ENCODE peak calls at places on chromosome X, in eight cellular contexts. O, H, C, L, X, M, N and A are unnamed samples.

GRCh38 chrX:72569786-72570185 is 2.9 kb downstream of the HDAC8 start:
- DNase-seq in M (no peak), N (peak), L (no peak), H (no peak), C (no peak), X (no peak), O (no peak), A (peak)

GRCh38 chrX:123788744-123789143 is 55.9 kb upstream of the THOC2 start:
- DNase-seq in H (no peak), L (no peak), M (no peak), X (no peak), N (no peak), O (no peak), C (no peak), A (no peak)

GRCh38 chrX:20740443-20740842 is 473.7 kb upstream of the RPS6KA3 start:
- DNase-seq in C (no peak), H (no peak), O (no peak), X (no peak), M (no peak), N (no peak), L (no peak), A (no peak)

GRCh38 chrX:43958529-43958928 is 14.7 kb downstream of the NDP start:
- DNase-seq in C (no peak), N (peak), L (no peak), X (peak), H (no peak), M (no peak), O (peak), A (peak)

GRCh38 chrX:118115948-118116307 is 682 bp downstream of the KLHL13 start:
- DNase-seq in M (no peak), O (no peak), C (no peak), L (no peak), N (no peak), X (no peak), H (no peak), A (no peak)

GRCh38 chrX:120514236-120514635 is 45.1 kb upstream of the LAMP2 start:
- DNase-seq in M (no peak), O (no peak), X (no peak), N (peak), C (no peak), L (no peak), H (no peak), A (no peak)

GRCh38 chrX:40004916-40005289 is 92.9 kb downstream of the BCOR start:
- DNase-seq in X (no peak), N (no peak), C (no peak), L (no peak), O (no peak), H (no peak), M (no peak), A (no peak)

GRCh38 chrX:104864296-104864695 is 298.3 kb downstream of the IL1RAPL2 start:
- DNase-seq in L (no peak), X (no peak), C (no peak), N (no peak), M (no peak), H (no peak), O (no peak), A (no peak)

GRCh38 chrX:100750901-100751300 is 19.0 kb upstream of the SYTL4 start:
- DNase-seq in H (no peak), X (no peak), L (no peak), C (no peak), N (no peak), M (no peak), O (no peak), A (no peak)

GRCh38 chrX:75151828-75152592 is 4.1 kb downstream of the ABCB7 start:
- DNase-seq in N (no peak), H (no peak), L (no peak), M (no peak), X (no peak), C (no peak), O (no peak), A (no peak)

GRCh38 chrX:52934704-52935468 is 23.4 kb downstream of the FAM156A start:
- DNase-seq in M (peak), L (peak), N (peak), C (peak), H (peak), X (peak), O (peak), A (peak)

GRCh38 chrX:114619874-114620273 is 36.0 kb downstream of the HTR2C start:
- DNase-seq in M (no peak), X (no peak), L (peak), H (no peak), N (no peak), C (no peak), O (no peak), A (no peak)

GRCh38 chrX:51144828-51145442 is 187.7 kb upstream of the NUDT10 start:
- DNase-seq in O (no peak), C (no peak), M (peak), L (no peak), H (no peak), X (no peak), N (peak), A (no peak)

GRCh38 chrX:155262970-155263754 is 1.1 kb downstream of the RAB39B start:
- DNase-seq in N (no peak), H (no peak), X (no peak), L (no peak), C (no peak), M (no peak), O (no peak), A (no peak)

GRCh38 chrX:27439771-27440170 is 23.4 kb downstream of the PPP4R3C start:
- DNase-seq in X (no peak), C (no peak), M (no peak), O (no peak), N (no peak), L (no peak), H (no peak), A (no peak)

GRCh38 chrX:11205796-11206195 is 87.4 kb upstream of the AMELX start:
- DNase-seq in H (no peak), N (no peak), M (no peak), C (no peak), O (no peak), X (no peak), L (no peak), A (no peak)

GRCh38 chrX:9414416-9414815 is 50.4 kb upstream of the TBL1X start:
- DNase-seq in C (no peak), H (no peak), N (no peak), X (no peak), O (no peak), L (no peak), M (no peak), A (no peak)

GRCh38 chrX:133598596-133599334 is 183.5 kb upstream of the GPC4 start:
- DNase-seq in C (no peak), X (no peak), L (no peak), O (no peak), M (no peak), N (no peak), H (no peak), A (no peak)

GRCh38 chrX:148422531-148422930 is 77.9 kb upstream of the AFF2 start:
- DNase-seq in N (no peak), H (no peak), L (no peak), C (no peak), O (no peak), X (no peak), M (no peak), A (no peak)

GRCh38 chrX:136849395-136849794 is 31.1 kb downstream of the RBMX start:
- DNase-seq in H (no peak), O (no peak), C (no peak), M (no peak), X (no peak), L (no peak), N (no peak), A (no peak)

GRCh38 chrX:26851981-26852380 is 611.2 kb downstream of the PPP4R3C start:
- DNase-seq in L (no peak), X (no peak), C (no peak), H (no peak), O (no peak), M (no peak), N (no peak), A (no peak)

GRCh38 chrX:47836164-47837072 is at the start of gene ZNF81:
- DNase-seq in O (peak), X (peak), L (peak), H (peak), C (peak), M (peak), N (peak), A (peak)
- TF ChIP-seq POLR2A in O (peak), X (peak), L (peak), H (no peak), C (peak), M (no peak), N (peak), A (peak)

DNA sequence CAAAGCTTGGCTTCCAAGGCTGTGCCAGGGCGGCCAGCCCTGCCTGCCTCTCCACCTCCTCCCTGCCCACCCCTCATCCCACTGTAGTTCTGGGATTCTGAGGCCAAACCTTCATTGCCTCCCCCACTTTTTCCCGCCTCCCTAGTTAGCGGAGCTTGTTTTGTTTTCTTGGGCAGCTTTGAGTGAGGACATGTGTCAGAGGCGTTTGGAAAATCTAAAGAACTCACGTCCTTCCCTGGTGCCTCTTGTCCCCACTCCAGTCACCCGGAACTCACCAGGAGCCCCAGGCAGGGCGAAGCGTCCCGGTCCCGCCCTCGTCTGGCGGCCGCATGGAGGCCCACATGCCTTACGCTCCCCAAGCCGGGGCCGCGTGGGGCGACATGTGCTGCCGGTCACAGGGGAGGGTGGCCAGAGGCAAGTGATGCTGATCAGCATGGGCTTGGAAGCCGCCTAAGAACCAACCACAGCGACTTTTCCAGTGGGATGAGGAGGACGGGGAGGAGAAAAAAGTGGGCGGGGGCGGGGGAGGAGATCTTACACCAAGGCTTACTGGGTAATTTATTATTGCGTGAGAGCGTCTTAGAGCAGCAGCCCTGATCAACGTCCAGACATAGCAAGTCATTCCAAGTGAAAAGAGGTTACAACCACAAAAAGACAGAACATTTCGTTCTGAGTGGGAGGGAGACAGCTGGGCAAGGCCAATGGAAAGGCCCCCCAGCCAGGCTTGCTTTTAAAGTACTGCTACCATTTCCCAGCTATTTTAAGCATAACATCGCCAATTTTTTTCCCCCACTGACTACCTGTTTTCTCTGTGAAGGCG is 48.5 kb downstream of the PRPS1 start:
- DNase-seq in N (peak), M (peak), L (no peak), X (peak), H (peak), C (peak), O (peak), A (peak)
- TF ChIP-seq POLR2A in N (peak), M (no peak), L (no peak), X (peak), H (peak), C (peak), O (peak), A (no peak)

GRCh38 chrX:110002300-110003166 is at the start of gene TMEM164:
- DNase-seq in C (peak), H (peak), M (peak), L (peak), N (peak), X (peak), O (peak), A (peak)

GRCh38 chrX:110003167-110004156 is 548 bp downstream of the TMEM164 start:
- DNase-seq in M (peak), N (no peak), X (peak), H (peak), O (peak), L (no peak), C (peak), A (no peak)

GRCh38 chrX:110004970-110005369 is 2.1 kb downstream of the TMEM164 start:
- DNase-seq in C (no peak), L (no peak), M (no peak), N (no peak), X (no peak), H (no peak), O (no peak), A (no peak)

GRCh38 chrX:110006161-110006560 is 3.2 kb downstream of the TMEM164 start:
- DNase-seq in X (no peak), H (no peak), L (no peak), C (no peak), O (no peak), N (no peak), M (no peak), A (no peak)

GRCh38 chrX:110004210-110004609 is 1.3 kb downstream of the TMEM164 start:
- DNase-seq in M (peak), N (peak), L (no peak), H (no peak), C (no peak), X (peak), O (no peak), A (no peak)
- TF ChIP-seq POLR2A in M (no peak), N (no peak), L (no peak), H (no peak), C (no peak), X (peak), O (no peak), A (no peak)

GRCh38 chrX:54182864-54183613 is at the start of gene FAM120C:
- DNase-seq in L (peak), N (peak), O (peak), H (peak), X (peak), C (peak), M (peak), A (peak)
- TF ChIP-seq POLR2A in L (no peak), N (peak), O (peak), H (no peak), X (peak), C (no peak), M (no peak), A (peak)

GRCh38 chrX:16882188-16882587 is 12.0 kb upstream of the RBBP7 start:
- DNase-seq in C (no peak), L (no peak), M (peak), H (peak), X (peak), O (peak), N (peak), A (no peak)

GRCh38 chrX:16885628-16886027 is 15.5 kb upstream of the RBBP7 start:
- DNase-seq in L (no peak), N (no peak), C (no peak), H (no peak), M (no peak), O (no peak), X (no peak), A (no peak)

GRCh38 chrX:16883487-16883804 is 13.3 kb upstream of the RBBP7 start:
- DNase-seq in O (no peak), X (no peak), M (no peak), H (no peak), L (no peak), C (no peak), N (no peak), A (no peak)

DNA sequence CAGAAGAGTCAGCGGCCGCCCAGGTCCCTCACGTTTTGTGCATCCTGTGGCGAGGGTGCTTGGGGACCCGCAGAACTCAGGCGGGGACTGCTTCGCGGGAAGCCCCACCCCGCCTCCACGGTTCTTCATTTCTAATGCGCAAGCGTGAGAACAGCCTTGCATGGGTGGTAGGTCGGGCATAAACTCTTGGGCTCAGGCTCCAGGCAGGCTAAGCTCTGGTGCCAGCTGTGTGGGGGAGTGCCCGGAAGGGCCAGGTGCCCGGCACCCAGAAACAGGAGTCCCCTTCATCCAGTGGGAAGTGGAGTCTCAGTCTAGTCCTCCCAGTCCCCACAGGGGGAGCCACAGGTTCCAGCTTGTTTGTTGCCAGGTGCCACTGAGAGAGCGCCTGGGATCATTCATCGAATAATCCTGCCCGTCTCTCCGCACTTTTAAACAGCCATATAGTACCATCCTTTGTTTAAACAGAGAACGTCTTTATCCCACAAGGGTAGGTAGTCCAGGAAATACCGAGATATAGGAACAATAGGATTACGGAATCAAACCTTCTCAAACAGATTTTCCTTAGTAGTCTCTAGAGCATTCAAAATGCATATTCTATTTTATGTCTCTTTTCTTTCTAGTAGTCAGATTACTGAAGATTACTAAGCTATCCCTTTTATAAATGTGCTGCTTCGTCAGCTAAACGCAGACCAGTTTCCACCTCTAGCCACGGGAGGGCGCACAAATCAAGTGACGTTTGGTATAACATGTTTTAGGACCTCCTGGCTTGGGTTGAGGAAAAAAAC is 12.7 kb upstream of the RBBP7 start:
- DNase-seq in L (no peak), N (peak), X (peak), H (peak), C (peak), O (peak), M (peak), A (no peak)
- TF ChIP-seq POLR2A in L (no peak), N (peak), X (no peak), H (no peak), C (no peak), O (no peak), M (no peak), A (no peak)

GRCh38 chrX:153349952-153350351 is 16.0 kb downstream of the ZNF275 start:
- DNase-seq in O (no peak), M (no peak), X (no peak), N (no peak), C (no peak), L (no peak), H (no peak), A (no peak)
- TF ChIP-seq POLR2A in O (no peak), M (no peak), X (no peak), N (no peak), C (no peak), L (no peak), H (no peak), A (no peak)

GRCh38 chrX:110317820-110318663 is at the start of gene AMMECR1:
- DNase-seq in L (peak), M (peak), X (peak), O (peak), H (peak), C (peak), N (peak), A (peak)
- TF ChIP-seq POLR2A in L (peak), M (no peak), X (peak), O (peak), H (peak), C (peak), N (peak), A (peak)

GRCh38 chrX:78129714-78130113 is 9.7 kb downstream of the TAF9B start:
- DNase-seq in C (no peak), H (no peak), L (no peak), O (no peak), M (no peak), N (no peak), X (no peak), A (no peak)
- TF ChIP-seq POLR2A in C (no peak), H (no peak), L (peak), O (no peak), M (no peak), N (no peak), X (no peak), A (no peak)